ENCODE peak calls at places on chromosome X, in ten cellular contexts. X, D, M, R, U, Z, V, L, T and O are unnamed samples.

GRCh38 chrX:121333942-121334341 is 286.5 kb downstream of the GLUD2 start:
- DNase-seq in X (no peak), D (no peak), M (peak), R (no peak), U (peak), Z (no peak), V (no peak), L (no peak), T (no peak), O (no peak)

GRCh38 chrX:16212436-16212835 is 45.2 kb downstream of the MAGEB17 start:
- DNase-seq in X (no peak), D (peak), M (peak), R (no peak), U (peak), Z (no peak), V (peak), L (peak), T (no peak), O (no peak)

GRCh38 chrX:46628406-46629371 is 55.1 kb downstream of the CHST7 start:
- DNase-seq in X (no peak), D (no peak), M (no peak), R (peak), U (no peak), Z (peak), V (no peak), L (peak), T (peak), O (no peak)

GRCh38 chrX:8879750-8880149 is 78.6 kb upstream of the FAM9A start:
- DNase-seq in X (no peak), D (peak), M (peak), R (no peak), U (peak), Z (no peak), V (peak), L (peak), T (no peak), O (no peak)

GRCh38 chrX:133307094-133307493 is 88.9 kb upstream of the TFDP3 start:
- DNase-seq in X (no peak), D (no peak), M (peak), R (no peak), U (peak), Z (no peak), V (no peak), L (no peak), T (no peak), O (no peak)

GRCh38 chrX:3699841-3700381 is 13.5 kb downstream of the PRKX start:
- DNase-seq in X (no peak), D (no peak), M (no peak), R (no peak), U (no peak), Z (no peak), V (no peak), L (no peak), T (no peak), O (no peak)

GRCh38 chrX:106397788-106398538 is 213.8 kb upstream of the RADX start:
- DNase-seq in X (no peak), D (no peak), M (peak), R (no peak), U (no peak), Z (no peak), V (peak), L (no peak), T (no peak), O (no peak)

GRCh38 chrX:153623310-153624029 is 23.5 kb upstream of the DUSP9 start:
- DNase-seq in X (no peak), D (no peak), M (no peak), R (peak), U (no peak), Z (no peak), V (no peak), L (no peak), T (peak), O (no peak)

GRCh38 chrX:153411988-153412574 is 809 bp downstream of the ZFP92 start:
- DNase-seq in X (no peak), D (no peak), M (no peak), R (no peak), U (peak), Z (no peak), V (no peak), L (no peak), T (no peak), O (no peak)

GRCh38 chrX:130416785-130417184 is 15.0 kb downstream of the RBMX2 start:
- DNase-seq in X (no peak), D (no peak), M (no peak), R (no peak), U (no peak), Z (no peak), V (no peak), L (no peak), T (no peak), O (no peak)

GRCh38 chrX:30521440-30522182 is 56.0 kb downstream of the TASL start:
- DNase-seq in X (no peak), D (no peak), M (no peak), R (no peak), U (peak), Z (no peak), V (peak), L (peak), T (no peak), O (peak)

GRCh38 chrX:22276781-22277180 is 4.1 kb downstream of the CBLL2 start:
- DNase-seq in X (no peak), D (no peak), M (no peak), R (no peak), U (no peak), Z (no peak), V (no peak), L (no peak), T (no peak), O (no peak)

GRCh38 chrX:100654256-100654655 is 10.3 kb downstream of the SRPX2 start:
- DNase-seq in X (no peak), D (no peak), M (peak), R (no peak), U (peak), Z (no peak), V (peak), L (no peak), T (no peak), O (no peak)

GRCh38 chrX:114615765-114616164 is 31.9 kb downstream of the HTR2C start:
- DNase-seq in X (no peak), D (no peak), M (no peak), R (no peak), U (no peak), Z (no peak), V (no peak), L (no peak), T (no peak), O (no peak)

GRCh38 chrX:23008431-23009099 is 8.8 kb downstream of the DDX53 start:
- DNase-seq in X (no peak), D (no peak), M (peak), R (no peak), U (peak), Z (no peak), V (peak), L (peak), T (no peak), O (peak)

GRCh38 chrX:150298841-150299551 is 64.1 kb upstream of the MAMLD1 start:
- DNase-seq in X (no peak), D (no peak), M (no peak), R (no peak), U (no peak), Z (no peak), V (no peak), L (no peak), T (no peak), O (peak)
- H3K27ac ChIP-seq in X (no peak), D (no peak), M (no peak), R (no peak), U (no peak), Z (no peak), V (no peak), L (no peak), T (no peak), O (no peak)

GRCh38 chrX:24271262-24271661 is 42.6 kb downstream of the SUPT20HL2 start:
- DNase-seq in X (no peak), D (no peak), M (no peak), R (no peak), U (no peak), Z (no peak), V (no peak), L (no peak), T (no peak), O (no peak)

GRCh38 chrX:24262309-24262708 is 51.6 kb downstream of the SUPT20HL2 start:
- DNase-seq in X (no peak), D (no peak), M (no peak), R (no peak), U (no peak), Z (no peak), V (no peak), L (no peak), T (no peak), O (no peak)

GRCh38 chrX:24264383-24264782 is 49.5 kb downstream of the SUPT20HL2 start:
- DNase-seq in X (no peak), D (no peak), M (no peak), R (no peak), U (no peak), Z (no peak), V (no peak), L (no peak), T (no peak), O (no peak)

GRCh38 chrX:24268786-24269185 is 45.1 kb downstream of the SUPT20HL2 start:
- DNase-seq in X (no peak), D (no peak), M (no peak), R (no peak), U (no peak), Z (no peak), V (no peak), L (no peak), T (no peak), O (no peak)

GRCh38 chrX:24266996-24267395 is 46.9 kb downstream of the SUPT20HL2 start:
- DNase-seq in X (peak), D (no peak), M (no peak), R (no peak), U (no peak), Z (no peak), V (no peak), L (peak), T (no peak), O (peak)
- H3K27ac ChIP-seq in X (no peak), D (no peak), M (no peak), R (no peak), U (no peak), Z (no peak), V (no peak), L (no peak), T (no peak), O (peak)

DNA sequence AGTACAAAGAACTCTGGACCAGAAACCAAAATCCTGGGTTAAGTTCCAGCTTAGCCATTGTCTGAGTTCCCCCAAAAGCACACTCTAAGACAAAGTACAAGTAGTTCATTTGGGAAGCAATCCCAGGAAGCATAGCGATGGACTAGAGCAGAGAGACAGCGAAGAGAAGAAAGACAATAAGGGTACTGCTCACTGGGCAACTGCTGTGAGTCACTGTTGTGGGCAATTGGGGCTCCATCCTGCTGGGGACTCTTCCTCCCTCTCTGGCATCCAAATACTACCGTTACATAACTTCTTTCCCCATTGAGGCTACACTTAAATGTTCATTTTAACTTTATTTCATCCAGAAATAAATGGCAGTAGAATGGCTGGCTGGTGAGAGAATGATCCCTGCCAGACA is 14.1 kb downstream of the SRPX start:
- DNase-seq in X (no peak), D (no peak), M (no peak), R (no peak), U (no peak), Z (no peak), V (no peak), L (no peak), T (no peak), O (no peak)
- H3K27ac ChIP-seq in X (no peak), D (no peak), M (no peak), R (no peak), U (no peak), Z (no peak), V (no peak), L (no peak), T (no peak), O (no peak)

DNA sequence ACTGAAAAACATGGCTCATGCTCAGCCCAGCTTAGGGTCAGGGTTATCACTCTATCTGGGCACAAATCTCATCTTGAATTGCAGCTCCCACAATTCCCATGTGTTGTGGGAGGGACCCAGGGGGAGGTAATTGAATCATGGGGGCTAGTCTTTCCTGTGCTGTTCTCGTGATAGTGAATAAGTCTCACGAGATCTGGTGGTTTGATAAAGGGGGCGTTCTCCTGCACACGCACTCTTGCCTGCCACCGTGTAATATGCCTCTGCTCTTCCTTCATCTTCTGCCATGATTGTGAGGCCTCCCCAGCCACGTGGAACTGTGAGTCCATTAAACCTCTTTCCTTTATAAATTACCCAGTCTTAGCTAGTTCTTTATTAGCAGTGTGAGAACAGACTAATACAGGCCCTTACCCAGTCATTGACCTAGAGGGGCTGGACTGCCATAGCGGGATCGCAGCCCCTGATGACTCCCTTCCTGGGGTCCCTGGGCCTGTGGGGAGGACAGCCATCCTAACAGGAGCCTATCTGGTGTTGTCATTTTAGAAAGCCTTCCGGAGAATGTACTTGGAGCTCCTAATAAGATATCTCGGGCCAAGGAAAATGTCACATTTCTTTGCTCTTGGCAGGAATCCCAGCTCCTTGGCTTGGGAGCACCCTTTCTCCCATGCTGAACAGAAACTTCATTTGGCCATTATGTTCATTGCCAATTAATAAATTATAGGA is 112.6 kb downstream of the PHKA2 start:
- DNase-seq in X (no peak), D (no peak), M (no peak), R (no peak), U (no peak), Z (no peak), V (no peak), L (peak), T (no peak), O (no peak)
- H3K27ac ChIP-seq in X (no peak), D (no peak), M (no peak), R (peak), U (no peak), Z (no peak), V (no peak), L (no peak), T (peak), O (no peak)